ENCODE peak calls at places on chromosomes 1 and 21, in four cellular contexts. E is H1, S is fibroblast of pulmonary artery, H is HAP-1. U is an unnamed sample.

GRCh38 chr21:29187939-29188338 is 57.5 kb downstream of the MAP3K7CL start:
- DNase-seq in H (no peak), E (no peak), S (peak; percentile 94), U (no peak)

GRCh38 chr1:200053639-200054038 is 26.1 kb downstream of the NR5A2 start:
- DNase-seq in S (no peak), H (no peak), E (no peak), U (no peak)

GRCh38 chr1:107674486-107674885 is 290.5 kb downstream of the VAV3 start:
- DNase-seq in E (no peak), H (no peak), S (no peak), U (no peak)

GRCh38 chr1:26094076-26094669 is 17.5 kb upstream of the PDIK1L start:
- DNase-seq in S (peak; percentile 53), E (no peak), H (no peak), U (no peak)

GRCh38 chr1:153848805-153849204 is 73.6 kb downstream of the SLC27A3 start:
- DNase-seq in H (no peak), E (no peak), S (no peak), U (no peak)

GRCh38 chr1:8374356-8374755 is 56.4 kb downstream of the SLC45A1 start:
- DNase-seq in S (no peak), E (no peak), H (no peak), U (no peak)

GRCh38 chr21:33836408-33836807 is 79.2 kb downstream of the ATP5PO start:
- DNase-seq in E (no peak), S (no peak), H (no peak), U (no peak)

GRCh38 chr1:63892632-63893395 is 119.0 kb downstream of the ROR1 start:
- DNase-seq in H (no peak), S (peak; percentile 56), E (no peak), U (no peak)

GRCh38 chr1:25106352-25106751 is 126.0 kb downstream of the SYF2 start:
- DNase-seq in E (no peak), S (no peak), H (no peak), U (no peak)

GRCh38 chr1:235946570-235946981 is 79.9 kb upstream of the LYST start:
- DNase-seq in S (peak; percentile 33), H (no peak), E (no peak), U (no peak)

GRCh38 chr1:92944901-92945747 is 16.1 kb downstream of the DIPK1A start:
- DNase-seq in H (no peak), E (no peak), S (no peak), U (no peak)

DNA sequence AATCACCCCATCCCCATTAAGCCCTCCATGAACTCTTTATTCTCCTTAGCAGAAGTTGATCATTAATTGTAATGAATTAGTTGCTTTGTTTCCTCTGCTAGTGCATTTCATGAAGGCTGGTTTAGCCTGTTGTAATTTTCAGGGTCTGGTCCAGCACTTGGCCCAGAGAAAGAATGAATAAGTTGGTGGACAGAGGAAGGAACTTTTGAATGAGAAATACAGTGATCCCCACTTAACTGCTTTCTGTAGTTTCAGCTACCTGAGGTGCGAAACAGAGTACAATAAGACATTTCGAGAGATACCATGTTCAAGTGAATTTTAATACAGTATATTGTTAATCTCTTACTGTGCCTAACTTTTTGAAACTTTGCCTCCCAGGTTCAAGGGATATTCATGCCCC is 1.8 kb downstream of the SOAT1 start:
- DNase-seq in S (no peak), H (no peak), E (no peak), U (no peak)
- H3K4me3 ChIP-seq in S (peak overlapping the region; percentile 84), H (peak overlapping the region; percentile 83), E (no peak overlapping the region), U (no peak overlapping the region)

GRCh38 chr1:230712470-230712942 is 1.4 kb downstream of the AGT start:
- DNase-seq in H (no peak), E (no peak), S (no peak), U (no peak)
- H3K4me3 ChIP-seq in H (no peak overlapping the region), E (no peak overlapping the region), S (no peak overlapping the region), U (no peak overlapping the region)

DNA sequence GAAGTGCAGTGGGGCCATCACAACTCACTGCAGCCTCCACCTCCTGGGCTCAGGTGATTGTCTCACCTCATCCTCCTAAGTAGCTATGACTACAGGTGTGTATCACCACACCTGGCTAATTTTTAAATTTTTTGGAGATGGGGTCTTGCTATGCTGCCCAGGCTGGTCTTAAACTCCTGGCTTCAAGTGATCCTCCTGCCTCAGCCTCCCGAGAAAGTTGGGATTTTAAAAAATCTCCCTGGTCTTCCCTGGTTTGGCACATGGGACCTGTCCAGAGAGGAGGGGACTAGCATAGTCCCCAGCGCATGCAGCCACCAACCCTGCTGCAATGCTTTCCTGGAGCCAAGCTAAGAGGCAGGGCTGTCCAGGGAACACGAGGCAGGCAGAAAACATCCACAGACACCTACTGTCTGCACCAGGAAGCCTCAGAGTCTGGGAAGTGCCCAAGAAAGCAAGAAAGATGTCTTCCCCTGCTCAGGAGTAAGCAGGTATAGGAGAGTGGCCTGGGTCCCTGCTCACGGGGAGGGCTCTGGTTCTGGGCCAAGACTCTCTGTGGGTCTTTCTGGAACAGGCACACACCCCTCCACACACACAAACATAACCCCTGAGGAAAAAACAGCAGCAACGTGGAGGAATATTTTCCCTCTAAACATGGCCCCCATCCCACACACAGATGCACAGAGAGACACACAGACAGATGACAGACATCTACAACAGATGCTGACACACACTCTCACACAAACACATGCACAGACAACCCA is 30.8 kb downstream of the ECE1 start:
- DNase-seq in E (no peak), H (no peak), S (no peak), U (no peak)
- H3K4me3 ChIP-seq in E (no peak overlapping the region), H (no peak overlapping the region), S (no peak overlapping the region), U (no peak overlapping the region)

GRCh38 chr1:18480315-18481189 is at the start of gene KLHDC7A:
- DNase-seq in H (no peak), E (peak; percentile 75), S (no peak), U (peak; percentile 66)
- H3K4me3 ChIP-seq in H (no peak within 1 kb of the TSS), E (peak within 1 kb of the TSS; percentile 29), S (no peak within 1 kb of the TSS), U (no peak within 1 kb of the TSS)

DNA sequence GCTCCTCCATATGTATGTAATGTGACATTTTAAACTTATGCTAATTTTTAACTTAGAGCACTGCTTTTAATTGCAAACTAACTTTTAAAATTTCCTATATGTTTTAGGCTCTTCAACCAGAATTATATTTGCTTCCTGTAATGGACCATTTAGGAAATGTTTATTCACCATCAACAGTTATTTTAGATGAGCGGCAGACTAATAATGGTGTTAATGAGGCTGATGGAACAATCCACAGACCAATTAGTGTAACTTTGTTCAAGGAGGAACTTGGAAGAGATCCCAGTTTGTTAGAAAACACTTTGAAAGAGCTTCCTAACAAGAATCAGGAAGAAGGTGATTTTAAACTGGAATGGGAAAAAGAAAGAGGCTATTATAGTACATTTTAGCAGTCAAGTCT is 19.4 kb upstream of the GNG5 start:
- DNase-seq in S (no peak), E (no peak), H (no peak), U (no peak)
- H3K4me3 ChIP-seq in S (no peak overlapping the region), E (no peak overlapping the region), H (no peak overlapping the region), U (no peak overlapping the region)

DNA sequence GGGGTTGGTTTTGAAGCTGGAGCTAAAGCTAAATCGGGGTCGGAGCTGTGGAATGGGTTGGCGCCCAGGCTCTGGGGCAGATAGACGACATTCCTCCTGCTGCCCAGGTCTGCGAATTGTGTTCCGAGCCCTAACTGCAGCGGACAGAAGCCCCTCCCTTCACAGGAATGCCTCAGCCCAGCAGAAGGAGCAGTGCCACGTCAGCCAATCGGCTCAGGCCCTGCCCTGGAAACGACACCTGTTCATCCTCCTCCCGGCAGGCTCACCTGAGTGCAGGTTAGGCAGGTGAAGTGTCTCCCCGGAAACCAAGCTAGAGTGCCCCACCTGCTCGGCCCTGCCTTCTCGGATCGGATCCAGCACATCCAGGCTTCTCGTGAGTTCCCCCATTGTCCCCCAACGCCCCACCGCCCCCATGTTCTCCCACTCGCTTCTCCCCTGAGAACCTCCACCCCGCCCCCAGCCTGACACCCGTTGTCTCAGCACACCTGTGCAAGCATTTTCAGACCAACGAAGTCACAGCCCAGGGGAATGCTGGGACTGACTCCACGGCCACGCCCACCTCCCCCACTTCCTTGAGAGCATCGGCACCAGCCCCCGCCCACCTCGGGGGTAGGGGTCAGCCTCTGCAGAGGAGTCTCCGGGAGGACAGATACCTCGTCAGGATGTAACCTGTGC is 775 bp downstream of the TMEM125 start:
- DNase-seq in S (no peak), E (peak; percentile 90), H (no peak), U (peak; percentile 92)
- H3K4me3 ChIP-seq in S (no peak overlapping the region), E (peak overlapping the region; percentile 67), H (no peak overlapping the region), U (peak overlapping the region; percentile 44)